ENCODE peak calls at places on chromosomes 4 and X, in seven cellular contexts. O is ELR; V is type B pancreatic cell; U is effector CD4-positive, alpha-beta T cell; L is COR-L47; Y is fibroblast of mammary gland; F is NCI-H1092 treated with DMSO at 0.1 percent for 48 hours. D is an unnamed sample.

GRCh38 chr4:165580379-165580905 is 201.6 kb downstream of the CPE start:
- DNase-seq in Y (peak), U (no peak), F (no peak), V (no peak), L (no peak), O (peak), D (peak)

GRCh38 chr4:128600996-128601857 is 208.3 kb upstream of the JADE1 start:
- DNase-seq in L (peak), U (no peak), O (peak), V (no peak), Y (peak), F (peak), D (peak)

GRCh38 chrX:79601336-79602131 is 234.4 kb upstream of the ITM2A start:
- DNase-seq in O (no peak), Y (no peak), F (no peak), V (no peak), U (no peak), L (no peak), D (no peak)

GRCh38 chr4:112279025-112279881 is 6.5 kb downstream of the TIFA start:
- DNase-seq in F (no peak), Y (no peak), L (no peak), V (no peak), U (no peak), O (no peak), D (no peak)

GRCh38 chr4:109803924-109804571 is 2.2 kb upstream of the CFI start:
- DNase-seq in F (peak), O (peak), Y (peak), U (no peak), V (no peak), L (peak), D (peak)

GRCh38 chrX:106955004-106955772 is 35.0 kb downstream of the CLDN2 start:
- DNase-seq in L (no peak), O (peak), U (no peak), Y (peak), F (no peak), V (no peak), D (no peak)

GRCh38 chr4:112523764-112524505 is 8.0 kb upstream of the NEUROG2 start:
- DNase-seq in L (peak), V (no peak), F (peak), O (peak), U (peak), Y (no peak), D (no peak)

GRCh38 chr4:18075823-18076433 is 54.4 kb upstream of the LCORL start:
- DNase-seq in U (no peak), O (peak), F (peak), Y (peak), V (no peak), L (peak), D (no peak)

GRCh38 chr4:22881416-22881815 is 188.7 kb downstream of the GBA3 start:
- DNase-seq in F (peak), Y (no peak), U (no peak), L (no peak), O (no peak), V (no peak), D (no peak)

GRCh38 chr4:13865871-13866669 is 238.5 kb upstream of the BOD1L1 start:
- DNase-seq in V (no peak), L (no peak), O (peak), Y (peak), U (no peak), F (peak), D (no peak)

GRCh38 chr4:6695660-6696581 is 2.2 kb downstream of the S100P start:
- DNase-seq in L (no peak), Y (no peak), F (no peak), U (peak), V (no peak), O (peak), D (no peak)

GRCh38 chr4:184163813-184164212 is 53.9 kb downstream of the ENPP6 start:
- DNase-seq in U (no peak), F (no peak), Y (peak), V (no peak), O (peak), L (peak), D (peak)

GRCh38 chr4:137454767-137455166 is 77.5 kb downstream of the PCDH18 start:
- DNase-seq in U (no peak), L (no peak), O (no peak), V (no peak), F (no peak), Y (no peak), D (no peak)

GRCh38 chr4:85058551-85058950 is 92.1 kb upstream of the WDFY3 start:
- DNase-seq in F (no peak), L (no peak), V (no peak), O (peak), U (no peak), Y (no peak), D (no peak)

D was measured in brain microvascular endothelial cell.